ENCODE peak calls at places on chromosomes 5 and 9, in eight cellular contexts. S is Peyer's patch, E is A549, I is lung, V is left ventricle myocardium inferior, O is transverse colon, H is SK-N-SH, L is uterus. X is an unnamed sample. For H3K4me1, the result is how much of the 10 kb centered on the place peaks cover.

GRCh38 chr9:33227013-33227398 is 13.0 kb upstream of the SPINK4 start:
- DNase-seq in S (no peak), L (no peak), O (peak), V (peak), I (no peak), H (no peak), E (no peak), X (peak)

GRCh38 chr5:146548781-146549449 is 32.9 kb upstream of the GPR151 start:
- DNase-seq in S (no peak), H (no peak), O (no peak), L (no peak), V (no peak), E (no peak), I (no peak), X (no peak)

GRCh38 chr9:128162215-128163026 is 2.4 kb downstream of the BBLN start:
- DNase-seq in I (no peak), V (peak), L (peak), S (no peak), H (no peak), O (no peak), E (no peak), X (peak)

GRCh38 chr9:107000218-107000617 is 137.3 kb downstream of the ZNF462 start:
- DNase-seq in O (no peak), V (no peak), L (no peak), S (no peak), H (no peak), E (no peak), I (no peak), X (no peak)

GRCh38 chr5:14110196-14110595 is 32.9 kb upstream of the TRIO start:
- DNase-seq in O (no peak), E (no peak), V (no peak), H (no peak), S (no peak), L (no peak), I (no peak), X (no peak)

GRCh38 chr9:76905984-76906861 is at the start of gene PRUNE2:
- DNase-seq in O (peak), S (peak), H (peak), V (peak), E (no peak), I (peak), L (peak), X (peak)

GRCh38 chr9:3716415-3716814 is 190.6 kb upstream of the RFX3 start:
- DNase-seq in V (no peak), S (no peak), H (no peak), L (no peak), I (no peak), E (no peak), O (no peak), X (no peak)

GRCh38 chr5:126027652-126028051 is 395.6 kb upstream of the GRAMD2B start:
- DNase-seq in H (no peak), L (no peak), I (no peak), E (no peak), O (no peak), S (no peak), V (no peak), X (no peak)

GRCh38 chr9:88781500-88782391 is 209.5 kb upstream of the S1PR3 start:
- DNase-seq in E (no peak), O (no peak), L (peak), V (peak), S (no peak), I (peak), H (peak), X (peak)

GRCh38 chr5:27015758-27016157 is 22.6 kb downstream of the CDH9 start:
- DNase-seq in V (no peak), L (no peak), H (no peak), O (no peak), E (no peak), I (no peak), S (no peak), X (no peak)

GRCh38 chr9:27638716-27639115 is 65.4 kb upstream of the C9orf72 start:
- DNase-seq in V (no peak), S (no peak), H (no peak), I (no peak), E (no peak), L (no peak), O (no peak), X (no peak)

GRCh38 chr5:52799983-52800393 is 12.3 kb downstream of the ITGA1 start:
- DNase-seq in E (peak), I (peak), V (peak), H (peak), O (peak), S (peak), L (peak), X (peak)

GRCh38 chr9:91843623-91844111 is 106.4 kb downstream of the ROR2 start:
- DNase-seq in O (no peak), S (no peak), E (no peak), V (peak), H (peak), L (peak), I (no peak), X (no peak)

GRCh38 chr5:32598270-32598937 is 13.0 kb downstream of the SUB1 start:
- DNase-seq in O (no peak), V (no peak), E (no peak), H (no peak), L (no peak), S (no peak), I (no peak), X (no peak)
- H3K4me1 ChIP-seq in O (half or more), V (half or more), E (under half), H (under half), L (under half), S (under half), I (under half), X (under half)

GRCh38 chr5:142358648-142359047 is 33.8 kb upstream of the SPRY4 start:
- DNase-seq in E (no peak), I (no peak), S (no peak), H (no peak), O (no peak), V (no peak), L (no peak), X (no peak)
- H3K27ac ChIP-seq in E (peak), I (peak), S (peak), H (peak), O (no peak), V (no peak), L (no peak), X (no peak)

GRCh38 chr5:176629853-176630680 is at the start of the genes EIF4E1B and SNCB:
- DNase-seq in V (no peak), H (peak), S (no peak), E (peak), L (no peak), I (no peak), O (no peak), X (no peak)

GRCh38 chr5:176632777-176633176 is 2.3 kb downstream of the EIF4E1B start:
- DNase-seq in S (no peak), I (no peak), O (no peak), E (no peak), H (no peak), L (no peak), V (no peak), X (no peak)

GRCh38 chr5:176631383-176631970 is 1.0 kb downstream of the EIF4E1B start:
- DNase-seq in L (no peak), S (no peak), V (no peak), O (no peak), H (no peak), E (no peak), I (no peak), X (no peak)

GRCh38 chr5:176629317-176629852 is 949 bp downstream of the SNCB start:
- DNase-seq in L (no peak), E (no peak), O (no peak), V (no peak), I (no peak), H (peak), S (no peak), X (no peak)

DNA sequence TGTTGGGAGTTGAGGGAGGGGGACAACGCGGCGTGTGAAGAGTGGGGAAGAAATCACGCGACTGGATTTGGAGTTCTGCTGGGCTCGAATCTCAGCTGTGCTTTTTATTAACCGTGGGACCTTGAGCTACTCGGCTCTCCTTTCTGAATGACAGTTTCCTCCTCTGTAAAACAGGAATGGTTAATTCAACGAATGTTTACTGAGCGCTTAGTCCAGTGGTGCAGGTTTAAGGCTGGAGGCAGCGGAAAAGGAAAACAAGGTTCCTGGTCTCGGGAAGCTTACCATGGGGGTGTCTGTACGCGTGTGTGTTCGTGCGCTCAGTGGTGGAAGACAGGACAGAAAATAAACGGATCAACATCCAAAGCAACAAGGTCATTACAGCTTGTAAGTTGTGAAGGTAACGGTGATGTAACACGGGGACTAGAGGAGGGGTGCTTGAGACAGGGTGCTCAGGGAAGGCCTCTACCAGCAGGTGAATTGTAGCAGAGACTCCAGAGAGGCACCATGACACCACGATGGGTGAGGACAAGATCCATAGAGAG is 277 bp downstream of the EIF4E1B start:
- DNase-seq in I (no peak), O (no peak), V (no peak), S (no peak), H (no peak), L (no peak), E (no peak), X (no peak)
- H3K4me3 ChIP-seq in I (no peak), O (no peak), V (peak), S (peak), H (peak), L (no peak), E (peak), X (peak)

GRCh38 chr9:96423985-96424336 is 5.8 kb upstream of the ZNF367 start:
- DNase-seq in O (no peak), H (no peak), I (no peak), L (no peak), V (no peak), E (no peak), S (no peak), X (no peak)
- H3K4me1 ChIP-seq in O (under half), H (under half), I (under half), L (under half), V (under half), E (under half), S (under half), X (under half)